ENCODE peak calls at places on chromosomes 16 and 17, in six cellular contexts. N is A549, A is AG04450, M is cardiac muscle cell, F is colonic mucosa, K is testis. D is an unnamed sample.

GRCh38 chr16:59510008-59510424 is 775.9 kb upstream of the GOT2 start:
- DNase-seq in M (no peak), A (no peak), F (no peak), N (peak), K (no peak), D (no peak)

GRCh38 chr17:75001915-75002843 is 10.3 kb upstream of the MRPL58 start:
- DNase-seq in F (no peak), M (no peak), K (no peak), N (no peak), A (no peak), D (peak)

GRCh38 chr16:46949216-46949892 is 24.1 kb downstream of the DNAJA2 start:
- DNase-seq in F (no peak), N (no peak), A (no peak), M (no peak), K (no peak), D (no peak)

GRCh38 chr16:71473891-71474290 is 11.8 kb upstream of the ZNF23 start:
- DNase-seq in A (no peak), N (no peak), M (no peak), F (no peak), K (no peak), D (no peak)

GRCh38 chr16:25093208-25094061 is 18.1 kb upstream of the LCMT1 start:
- DNase-seq in N (no peak), K (no peak), A (no peak), F (no peak), M (no peak), D (peak)

GRCh38 chr16:15966420-15967222 is 17.2 kb downstream of the ABCC1 start:
- DNase-seq in M (no peak), K (no peak), F (no peak), N (peak), A (peak), D (no peak)

GRCh38 chr16:19094542-19095365 is 19.0 kb upstream of the ITPRIPL2 start:
- DNase-seq in F (peak), M (no peak), K (no peak), A (no peak), N (peak), D (no peak)

GRCh38 chr17:50798424-50799344 is 31.4 kb upstream of the ANKRD40CL start:
- DNase-seq in F (no peak), A (no peak), M (no peak), K (no peak), N (no peak), D (no peak)

GRCh38 chr16:31377210-31377903 is 15.8 kb upstream of the ITGAD start:
- DNase-seq in A (no peak), N (no peak), M (no peak), K (no peak), F (no peak), D (no peak)

GRCh38 chr17:77887464-77888241 is 70.8 kb upstream of the TNRC6C start:
- DNase-seq in A (peak), F (peak), M (peak), N (peak), K (peak), D (no peak)

GRCh38 chr17:21352981-21353265 is 23.2 kb upstream of the KCNJ12 start:
- DNase-seq in F (no peak), N (no peak), M (no peak), A (no peak), K (no peak), D (no peak)

GRCh38 chr17:73292031-73292531 is 19.7 kb downstream of the CDC42EP4 start:
- DNase-seq in K (no peak), M (no peak), N (peak), F (no peak), A (no peak), D (no peak)

GRCh38 chr16:1961651-1962067 is 2.3 kb downstream of the NDUFB10 start:
- DNase-seq in F (no peak), M (no peak), K (no peak), N (peak), A (no peak), D (peak)

GRCh38 chr17:76735586-76736348 is 1.4 kb downstream of the SRSF2 start:
- DNase-seq in F (no peak), A (no peak), N (no peak), M (no peak), K (no peak), D (no peak)

GRCh38 chr16:73384561-73384960 is 336.6 kb upstream of the ZFHX3 start:
- DNase-seq in A (no peak), K (no peak), F (no peak), M (no peak), N (no peak), D (no peak)

GRCh38 chr17:41404024-41404651 is 6.7 kb upstream of the KRT31 start:
- DNase-seq in K (no peak), A (peak), N (peak), F (no peak), M (no peak), D (peak)

GRCh38 chr17:81648013-81648706 is 8.2 kb downstream of the PDE6G start:
- DNase-seq in M (no peak), A (no peak), K (no peak), N (no peak), F (no peak), D (no peak)

GRCh38 chr16:86733526-86734254 is 155.3 kb downstream of the FOXL1 start:
- DNase-seq in A (no peak), K (no peak), M (no peak), F (no peak), N (no peak), D (no peak)

GRCh38 chr16:86048882-86049585 is 150.1 kb downstream of the IRF8 start:
- DNase-seq in N (no peak), A (no peak), K (no peak), F (no peak), M (no peak), D (no peak)

GRCh38 chr16:19933740-19934139 is 49.1 kb upstream of the GPRC5B start:
- DNase-seq in K (peak), F (no peak), N (no peak), M (no peak), A (no peak), D (no peak)

GRCh38 chr16:71383054-71383773 is 24.7 kb downstream of the CALB2 start:
- DNase-seq in N (no peak), M (no peak), F (no peak), K (no peak), A (no peak), D (no peak)

GRCh38 chr16:2026461-2027023 is at the start of gene NHERF2:
- DNase-seq in M (peak), K (peak), F (no peak), A (no peak), N (no peak), D (no peak)

GRCh38 chr16:55641430-55642056 is 14.2 kb upstream of the SLC6A2 start:
- DNase-seq in M (no peak), K (no peak), N (no peak), F (no peak), A (no peak), D (no peak)

GRCh38 chr17:40062347-40063033 is at the start of gene THRA:
- DNase-seq in M (peak), A (no peak), K (peak), N (no peak), F (peak), D (no peak)

GRCh38 chr16:13351651-13352217 is 450.3 kb downstream of the SHISA9 start:
- DNase-seq in A (no peak), N (no peak), K (no peak), F (no peak), M (no peak), D (no peak)

GRCh38 chr17:77501751-77502625 is 361.2 kb downstream of the SEC14L1 start:
- DNase-seq in F (no peak), A (no peak), M (no peak), K (peak), N (no peak), D (no peak)

GRCh38 chr16:27181020-27181419 is 22.3 kb upstream of the KDM8 start:
- DNase-seq in K (no peak), N (no peak), F (no peak), M (no peak), A (no peak), D (no peak)

GRCh38 chr16:29315916-29316517 is 90.5 kb downstream of the NPIPB11 start:
- DNase-seq in A (no peak), K (no peak), M (no peak), N (no peak), F (no peak), D (no peak)

GRCh38 chr16:84390131-84390785 is 21.9 kb downstream of the ATP2C2 start:
- DNase-seq in A (no peak), K (no peak), N (peak), M (no peak), F (no peak), D (no peak)

GRCh38 chr17:42519546-42520444 is 16.2 kb upstream of the NAGLU start:
- DNase-seq in M (peak), A (peak), K (peak), N (peak), F (peak), D (no peak)

DNA sequence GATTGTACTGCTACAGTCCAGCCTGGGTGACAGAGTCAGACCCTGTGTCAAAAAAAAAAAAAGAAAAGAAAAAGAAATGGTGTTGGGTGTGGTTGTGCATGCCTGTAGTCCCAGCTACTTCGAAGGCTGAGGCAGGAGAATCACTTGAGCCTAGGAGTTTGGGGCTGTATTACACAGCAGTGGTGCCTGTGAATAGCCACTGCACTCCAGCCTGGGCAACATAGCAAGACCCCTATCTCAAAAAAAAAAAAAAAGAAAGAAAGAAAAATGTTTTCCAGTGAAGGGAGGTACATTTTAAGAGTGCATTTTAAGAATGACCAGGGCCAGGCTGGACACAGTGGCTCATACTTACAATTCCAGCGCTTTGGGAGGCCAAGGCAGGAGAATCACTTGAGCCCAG is 6.3 kb downstream of the ARL2BP start:
- DNase-seq in K (no peak), N (no peak), A (no peak), M (no peak), F (no peak), D (no peak)
- H3K27ac ChIP-seq in K (no peak), N (no peak), A (no peak), M (no peak), F (no peak), D (no peak)

GRCh38 chr17:44795421-44795820 is 34.7 kb downstream of the GJC1 start:
- DNase-seq in A (no peak), K (no peak), M (no peak), N (no peak), F (no peak), D (no peak)

GRCh38 chr17:44793885-44794698 is 35.3 kb downstream of the ADAM11 start:
- DNase-seq in N (no peak), M (no peak), F (no peak), K (peak), A (no peak), D (no peak)

GRCh38 chr17:44794699-44795413 is 35.2 kb downstream of the GJC1 start:
- DNase-seq in K (no peak), F (no peak), N (peak), M (no peak), A (peak), D (peak)

GRCh38 chr17:44795928-44796327 is 34.2 kb downstream of the GJC1 start:
- DNase-seq in K (no peak), M (no peak), F (no peak), A (no peak), N (no peak), D (no peak)

GRCh38 chr17:44792276-44792675 is 33.5 kb downstream of the ADAM11 start:
- DNase-seq in A (peak), M (no peak), K (no peak), F (no peak), N (no peak), D (no peak)
- H3K27ac ChIP-seq in A (no peak), M (no peak), K (no peak), F (no peak), N (no peak), D (no peak)

GRCh38 chr17:1150863-1151685 is 28.7 kb downstream of the ABR start:
- DNase-seq in N (no peak), M (no peak), K (no peak), F (no peak), A (no peak), D (no peak)
- H3K27ac ChIP-seq in N (no peak), M (no peak), K (no peak), F (no peak), A (no peak), D (no peak)

DNA sequence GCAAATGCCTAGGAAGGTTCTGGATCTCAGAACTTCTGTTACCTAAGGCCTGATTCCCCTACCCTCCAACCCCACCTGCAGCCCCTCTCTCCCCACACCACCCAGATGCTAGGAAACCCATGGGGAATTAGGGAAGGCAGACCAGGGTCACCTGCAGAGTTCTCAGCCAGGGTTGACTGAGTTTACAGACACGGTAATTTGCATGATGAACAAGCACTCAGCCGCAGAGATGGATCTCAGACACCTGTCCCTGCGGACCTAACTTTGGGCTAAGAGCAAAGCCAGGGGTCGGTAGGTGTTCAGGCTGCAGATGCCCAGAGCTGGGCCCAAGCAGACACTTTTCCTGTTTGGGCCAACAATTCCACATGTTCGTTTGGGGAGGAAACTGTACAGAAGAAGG is 2.9 kb downstream of the ABI3 start:
- DNase-seq in F (no peak), A (no peak), N (no peak), M (no peak), K (no peak), D (no peak)
- H3K27ac ChIP-seq in F (peak), A (no peak), N (no peak), M (no peak), K (no peak), D (no peak)

DNA sequence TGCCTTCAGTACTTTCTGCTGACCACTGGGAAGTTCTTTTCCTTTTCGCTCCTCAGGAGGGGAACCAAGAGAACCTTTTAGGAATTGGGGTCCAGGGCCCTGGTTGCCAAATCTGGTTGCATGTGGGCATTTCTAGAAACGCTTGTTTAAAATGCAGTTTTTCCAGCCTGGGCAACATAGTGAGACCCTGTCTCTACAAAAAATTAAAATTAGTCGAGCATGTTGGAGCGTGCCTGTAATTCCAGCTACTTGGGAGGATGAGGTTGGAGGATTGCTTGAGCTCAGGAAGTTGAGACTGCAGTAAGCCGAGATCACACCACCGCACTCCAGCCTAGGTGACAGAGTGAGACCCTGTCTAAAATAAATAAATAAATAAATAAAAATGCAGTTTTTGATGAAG is 1.2 kb downstream of the PNPO start:
- DNase-seq in N (no peak), M (no peak), F (no peak), A (no peak), K (no peak), D (no peak)
- H3K27ac ChIP-seq in N (peak), M (no peak), F (no peak), A (no peak), K (peak), D (no peak)

GRCh38 chr17:79943354-79944241 is 92.1 kb downstream of the TBC1D16 start:
- DNase-seq in M (no peak), F (no peak), A (no peak), K (no peak), N (no peak), D (no peak)
- H3K27ac ChIP-seq in M (no peak), F (no peak), A (no peak), K (no peak), N (no peak), D (no peak)

DNA sequence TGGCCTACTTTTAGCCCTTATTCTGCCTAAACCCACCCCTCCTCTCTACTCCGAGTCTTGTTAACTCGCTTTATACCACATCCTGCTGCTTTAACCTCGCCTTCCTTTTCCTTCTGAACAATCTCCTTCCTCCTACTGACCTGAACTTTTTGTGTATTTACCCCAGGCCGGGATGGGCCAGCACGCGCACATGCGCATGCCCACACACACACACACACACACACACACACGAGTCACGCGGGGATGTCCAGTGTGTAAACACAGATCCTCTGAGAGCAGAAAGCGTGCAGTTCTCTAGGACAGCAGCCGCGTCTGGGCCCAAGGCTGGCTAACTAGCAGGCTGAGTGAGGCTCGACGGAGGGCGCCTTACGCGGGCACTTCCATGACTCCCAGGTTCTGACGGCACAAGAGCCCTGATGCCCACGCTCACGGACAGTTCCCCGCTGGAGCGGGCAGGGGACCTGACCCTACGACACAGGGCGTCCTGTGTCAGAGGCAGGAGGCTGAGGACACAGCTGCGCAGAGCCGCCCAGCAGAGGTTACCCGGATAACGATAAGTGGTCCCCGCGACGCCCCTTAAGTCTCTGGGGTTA is 610 bp downstream of the PIK3R5 start:
- DNase-seq in N (no peak), K (no peak), F (peak), A (no peak), M (no peak), D (peak)
- H3K27ac ChIP-seq in N (no peak), K (peak), F (peak), A (no peak), M (no peak), D (peak)

DNA sequence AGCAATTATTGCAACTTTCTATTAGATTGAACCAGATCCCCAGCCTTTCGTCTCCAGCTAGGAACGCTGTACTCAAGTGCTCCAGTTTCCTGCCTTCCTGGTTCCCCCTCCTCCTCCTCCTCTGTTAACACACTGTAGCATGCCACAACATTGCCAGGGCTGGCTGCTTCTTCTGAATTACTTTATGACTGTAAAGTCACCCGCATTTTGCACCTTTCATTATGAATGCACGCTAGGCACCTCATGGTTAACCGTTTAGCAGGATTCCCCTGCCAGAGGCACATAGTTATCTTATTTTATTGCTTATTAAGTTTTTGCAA is 4.5 kb downstream of the ZNF423 start:
- DNase-seq in K (no peak), N (no peak), F (peak), M (no peak), A (no peak), D (no peak)
- H3K27ac ChIP-seq in K (no peak), N (no peak), F (no peak), M (no peak), A (no peak), D (no peak)